ENCODE peak calls at places on chromosomes 11 and 22, in seven cellular contexts. R, G, T, P, B, Y and S are unnamed samples.

GRCh38 chr11:127074151-127074761 is 73.7 kb upstream of the KIRREL3 start:
- DNase-seq in P (peak; percentile 37), B (peak; percentile 8), T (peak; percentile 29), Y (peak; percentile 77), R (peak; percentile 67), G (peak; percentile 66), S (peak; percentile 40)

GRCh38 chr11:16081756-16082531 is 274.4 kb downstream of the SOX6 start:
- DNase-seq in G (no peak), Y (no peak), R (no peak), T (no peak), P (no peak), B (no peak), S (no peak)

GRCh38 chr11:96111308-96111707 is 187.4 kb upstream of the MTMR2 start:
- DNase-seq in P (no peak), R (no peak), G (no peak), T (no peak), B (no peak), Y (no peak), S (no peak)

GRCh38 chr22:42805016-42805997 is 51.8 kb downstream of the ARFGAP3 start:
- DNase-seq in G (no peak), B (no peak), Y (no peak), P (no peak), R (no peak), T (peak; percentile 27), S (no peak)

GRCh38 chr11:10032991-10033390 is 261.0 kb downstream of the SBF2 start:
- DNase-seq in G (no peak), R (peak; percentile 46), B (peak; percentile 31), P (no peak), T (no peak), Y (no peak), S (peak; percentile 16)

GRCh38 chr22:27554106-27554814 is 247.3 kb downstream of the MN1 start:
- DNase-seq in G (peak; percentile 51), R (peak; percentile 49), P (no peak), B (no peak), Y (no peak), T (peak; percentile 36), S (peak; percentile 55)

GRCh38 chr11:78768345-78768744 is 193.7 kb upstream of the NARS2 start:
- DNase-seq in G (no peak), R (no peak), P (no peak), T (no peak), B (no peak), Y (no peak), S (no peak)

GRCh38 chr11:62137276-62137861 is 13.6 kb downstream of the INCENP start:
- DNase-seq in B (no peak), Y (no peak), G (no peak), T (no peak), R (no peak), P (no peak), S (no peak)

GRCh38 chr11:45390407-45390806 is 104.3 kb upstream of the SYT13 start:
- DNase-seq in G (no peak), R (no peak), P (no peak), Y (no peak), B (peak; percentile 44), T (peak; percentile 62), S (no peak)

GRCh38 chr11:112588252-112588668 is 327.6 kb upstream of the PLET1 start:
- DNase-seq in P (peak; percentile 76), B (peak; percentile 66), R (peak; percentile 61), G (peak; percentile 44), Y (peak; percentile 68), T (peak; percentile 87), S (peak; percentile 92)

GRCh38 chr11:65612691-65613090 is 1.3 kb downstream of the MAP3K11 start:
- DNase-seq in R (no peak), B (no peak), Y (no peak), G (no peak), T (no peak), P (no peak), S (no peak)

GRCh38 chr11:65609711-65610110 is 4.3 kb downstream of the MAP3K11 start:
- DNase-seq in G (no peak), P (no peak), T (no peak), R (no peak), B (no peak), Y (no peak), S (no peak)

GRCh38 chr11:65609236-65609635 is 4.8 kb downstream of the MAP3K11 start:
- DNase-seq in G (no peak), R (no peak), B (no peak), P (no peak), T (peak; percentile 17), Y (no peak), S (peak; percentile 37)

GRCh38 chr11:65611758-65612603 is 2.0 kb downstream of the MAP3K11 start:
- DNase-seq in T (peak; percentile 27), G (no peak), B (no peak), P (no peak), Y (no peak), R (no peak), S (peak; percentile 48)

DNA sequence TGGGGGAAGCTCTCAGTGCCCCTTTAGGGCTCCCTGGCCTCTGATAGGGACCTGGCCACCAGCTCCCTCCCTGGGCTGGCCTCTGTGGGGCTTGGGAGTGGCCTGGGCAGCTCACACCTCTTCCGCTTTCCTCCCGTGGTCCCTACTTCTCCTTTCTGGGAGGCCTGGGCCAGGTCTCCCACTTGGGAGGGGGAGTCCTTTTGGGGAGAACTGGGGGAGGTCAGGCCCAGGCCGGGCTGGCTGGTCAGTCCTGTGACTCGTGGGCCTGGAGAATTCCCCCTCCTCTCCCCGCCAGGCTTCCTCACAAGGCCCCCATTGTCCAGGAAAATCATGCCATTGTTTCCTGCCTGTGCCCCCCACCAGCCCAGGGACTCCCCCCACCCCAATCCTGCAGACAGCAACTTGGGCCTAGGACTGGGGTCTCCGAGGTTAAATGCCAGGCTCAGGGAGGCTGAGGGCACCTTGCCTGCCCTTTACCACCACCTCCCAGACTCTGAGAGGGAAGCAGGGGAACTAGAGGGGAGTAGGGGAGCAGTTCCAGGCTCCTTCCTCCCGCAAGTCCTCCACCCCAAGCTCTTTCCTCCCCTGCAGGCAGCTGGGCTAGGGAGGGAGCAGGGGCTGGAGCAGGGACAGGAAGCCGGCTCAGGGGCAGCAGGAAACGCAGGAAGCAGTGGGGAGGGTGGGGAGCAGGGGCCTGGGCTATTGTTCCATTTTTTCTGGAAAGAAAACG is 2.8 kb downstream of the MAP3K11 start:
- DNase-seq in T (no peak), Y (no peak), R (no peak), B (no peak), P (no peak), G (no peak), S (peak; percentile 53)
- H3K4me3 ChIP-seq in T (peak overlapping the region; percentile 76), Y (no peak overlapping the region), R (peak overlapping the region; percentile 81), B (no peak overlapping the region), P (no peak overlapping the region), G (peak overlapping the region; percentile 83), S (peak overlapping the region; percentile 91)

GRCh38 chr11:34653851-34654490 is 33.1 kb downstream of the EHF start:
- DNase-seq in R (peak; percentile 98), T (peak; percentile 90), B (peak; percentile 97), P (peak; percentile 100), G (peak; percentile 59), Y (no peak), S (peak; percentile 97)
- TF ChIP-seq CTCF in R (peak; percentile 4), T (no peak), B (peak; percentile 19), P (peak; percentile 20), G (no peak), Y (no peak), S (peak; percentile 10)

GRCh38 chr22:21102659-21103267 is 57.0 kb downstream of the LRRC74B start:
- DNase-seq in G (peak; percentile 75), B (no peak), T (peak; percentile 55), P (peak; percentile 37), Y (peak; percentile 76), R (peak; percentile 9), S (peak; percentile 59)
- H3K4me3 ChIP-seq in G (no peak overlapping the region), B (no peak overlapping the region), T (peak overlapping the region; percentile 18), P (peak overlapping the region; percentile 33), Y (no peak overlapping the region), R (no peak overlapping the region), S (no peak overlapping the region)

DNA sequence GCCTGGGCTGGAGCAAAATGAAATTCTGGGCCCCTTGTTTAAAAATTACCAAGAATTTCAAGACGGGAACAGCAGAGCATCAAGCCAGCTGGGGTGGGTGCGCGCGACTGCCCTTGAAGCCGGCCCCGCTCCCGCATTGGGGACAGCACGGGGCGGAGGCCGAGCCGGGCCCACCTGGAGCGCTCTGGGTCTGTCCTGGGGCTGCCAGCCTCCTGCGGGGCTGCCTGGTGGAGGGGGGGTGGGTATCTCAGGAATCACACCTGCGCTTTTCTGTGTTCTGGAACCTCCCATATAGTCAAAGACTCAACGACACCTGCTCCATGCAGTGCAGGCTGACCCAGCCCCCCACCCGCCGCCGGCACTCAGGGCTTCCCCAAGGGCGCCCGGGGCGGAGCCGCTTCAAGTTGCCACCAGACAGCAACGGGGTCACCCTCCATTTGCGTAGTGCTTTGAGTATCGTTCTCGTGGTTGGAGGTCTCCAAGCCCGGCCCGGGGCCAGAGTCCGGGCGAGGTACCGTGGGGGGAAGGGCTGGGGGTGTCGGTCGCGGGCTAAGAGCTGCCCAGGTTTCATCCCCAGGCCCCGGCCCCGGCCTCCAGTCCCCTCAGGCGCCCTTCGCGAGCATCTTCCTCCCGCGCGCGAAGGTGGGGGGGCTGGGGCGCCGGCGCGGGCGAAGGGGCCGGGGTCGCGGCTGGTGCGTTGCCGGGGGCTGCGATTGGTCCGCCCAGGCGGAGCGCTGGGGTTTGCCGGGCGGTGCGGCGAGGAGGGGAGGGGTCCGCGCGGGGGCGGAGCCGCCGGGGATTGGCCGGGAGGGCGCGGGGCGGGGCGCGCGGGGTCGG is 6.6 kb downstream of the TSPAN4 start:
- DNase-seq in G (no peak), B (no peak), Y (peak; percentile 47), T (no peak), P (no peak), R (no peak), S (no peak)
- TF ChIP-seq CTCF in G (no peak), B (no peak), Y (no peak), T (no peak), P (no peak), R (no peak), S (no peak)

GRCh38 chr11:122727101-122727929 is 71.8 kb downstream of the UBASH3B start:
- DNase-seq in T (no peak), G (peak; percentile 26), B (no peak), R (no peak), Y (peak; percentile 63), P (no peak), S (no peak)
- H3K4me3 ChIP-seq in T (no peak overlapping the region), G (peak overlapping the region; percentile 1), B (no peak overlapping the region), R (no peak overlapping the region), Y (peak overlapping the region; percentile 42), P (no peak overlapping the region), S (no peak overlapping the region)

GRCh38 chr11:71112454-71112853 is 139.9 kb downstream of the SHANK2 start:
- DNase-seq in Y (no peak), G (no peak), T (no peak), B (no peak), R (no peak), P (no peak), S (no peak)

GRCh38 chr11:71112990-71113389 is 139.4 kb downstream of the SHANK2 start:
- DNase-seq in Y (no peak), R (no peak), T (no peak), P (no peak), B (no peak), G (no peak), S (no peak)

GRCh38 chr11:71116435-71117040 is 135.8 kb downstream of the SHANK2 start:
- DNase-seq in G (no peak), Y (peak; percentile 28), B (no peak), P (no peak), R (no peak), T (no peak), S (no peak)

GRCh38 chr11:71115770-71116434 is 136.5 kb downstream of the SHANK2 start:
- DNase-seq in P (no peak), T (no peak), B (no peak), G (no peak), R (no peak), Y (no peak), S (peak; percentile 3)

GRCh38 chr11:71114124-71114851 is 138.1 kb downstream of the SHANK2 start:
- DNase-seq in T (no peak), G (no peak), P (no peak), B (no peak), R (no peak), Y (peak; percentile 12), S (no peak)
- TF ChIP-seq CTCF in T (no peak), G (no peak), P (no peak), B (no peak), R (no peak), Y (no peak), S (no peak)

GRCh38 chr11:114295676-114296081 is 520 bp upstream of the NNMT start:
- DNase-seq in R (no peak), G (no peak), T (no peak), Y (no peak), B (no peak), P (no peak), S (no peak)
- H3K4me3 ChIP-seq in R (peak overlapping the region; percentile 67), G (peak overlapping the region; percentile 43), T (peak overlapping the region; percentile 80), Y (no peak overlapping the region), B (peak overlapping the region; percentile 43), P (no peak overlapping the region), S (peak overlapping the region; percentile 96)